ENCODE peak calls at places on chromosomes 7 and 10, in ten cellular contexts. S, R, Y, G, N, J, W, U, E and M are unnamed samples.
A peak's percentile ranks its signal among the peaks of the same experiment; 100 is the strongest.

GRCh38 chr10:116215651-116216050 is 57.4 kb downstream of the GFRA1 start:
- DNase-seq in S (no peak), Y (no peak), R (no peak), J (no peak), U (no peak), G (no peak), N (no peak), E (no peak), W (no peak), M (no peak)

GRCh38 chr7:155676052-155676451 is 31.6 kb downstream of the RBM33 start:
- DNase-seq in N (no peak), J (no peak), E (no peak), U (no peak), Y (no peak), R (no peak), S (no peak), G (no peak), W (no peak), M (no peak)

GRCh38 chr10:94630017-94630688 is 53.4 kb upstream of the CYP2C18 start:
- DNase-seq in S (peak; percentile 0), N (no peak), E (peak; percentile 38), G (no peak), R (no peak), J (peak; percentile 42), U (peak; percentile 0), W (no peak), Y (no peak), M (no peak)

GRCh38 chr10:131688304-131688703 is 212.5 kb upstream of the PPP2R2D start:
- DNase-seq in R (no peak), J (no peak), S (no peak), Y (no peak), N (no peak), W (no peak), U (no peak), G (no peak), E (no peak), M (no peak)

GRCh38 chr10:79181680-79182079 is 112.9 kb downstream of the ZMIZ1 start:
- DNase-seq in N (no peak), R (no peak), Y (peak; percentile 31), W (no peak), S (no peak), G (no peak), J (no peak), E (no peak), U (no peak), M (no peak)

GRCh38 chr7:84844771-84845170 is 342.1 kb downstream of the SEMA3D start:
- DNase-seq in N (no peak), G (no peak), W (no peak), U (no peak), S (no peak), J (no peak), R (no peak), Y (no peak), E (no peak), M (no peak)

GRCh38 chr10:101710793-101711192 is 15.8 kb upstream of the FBXW4 start:
- DNase-seq in S (no peak), E (no peak), W (no peak), Y (no peak), J (no peak), R (no peak), G (no peak), U (no peak), N (no peak), M (no peak)

GRCh38 chr7:4115941-4116610 is 566.0 kb upstream of the FOXK1 start:
- DNase-seq in S (no peak), E (no peak), J (no peak), N (no peak), W (no peak), U (no peak), G (no peak), R (no peak), Y (no peak), M (no peak)

GRCh38 chr7:43449577-43449976 is 133.3 kb upstream of the STK17A start:
- DNase-seq in U (no peak), W (no peak), N (no peak), G (no peak), S (no peak), J (no peak), R (no peak), Y (no peak), E (no peak), M (no peak)

GRCh38 chr7:14184292-14184864 is 194.9 kb upstream of the ETV1 start:
- DNase-seq in S (no peak), N (no peak), W (no peak), J (no peak), Y (no peak), U (no peak), R (no peak), E (no peak), G (no peak), M (no peak)

GRCh38 chr10:70786799-70787415 is 1.7 kb upstream of the TBATA start:
- DNase-seq in S (no peak), Y (no peak), R (peak; percentile 20), J (peak; percentile 70), E (no peak), U (no peak), N (no peak), G (no peak), W (no peak), M (peak; percentile 27)

GRCh38 chr7:158572000-158572828 is 15.4 kb downstream of the PTPRN2 start:
- DNase-seq in N (no peak), J (no peak), S (no peak), R (no peak), Y (no peak), U (no peak), W (no peak), E (peak; percentile 44), G (no peak), M (no peak)

GRCh38 chr7:117873056-117873932 is at the start of gene CTTNBP2:
- DNase-seq in S (peak; percentile 52), E (peak; percentile 60), J (peak; percentile 75), W (no peak), U (no peak), R (no peak), G (no peak), N (peak; percentile 43), Y (peak; percentile 57), M (no peak)

GRCh38 chr7:136714062-136714461 is 154.4 kb upstream of the CHRM2 start:
- DNase-seq in R (no peak), G (no peak), S (no peak), E (no peak), W (no peak), N (no peak), J (no peak), Y (no peak), U (no peak), M (no peak)

GRCh38 chr10:60807499-60807898 is 29.2 kb downstream of the CDK1 start:
- DNase-seq in S (no peak), U (no peak), E (no peak), G (no peak), J (no peak), Y (no peak), R (no peak), N (no peak), W (no peak), M (no peak)

GRCh38 chr10:35372329-35372728 is 36.0 kb downstream of the CCNY start:
- DNase-seq in N (no peak), S (no peak), J (peak; percentile 89), R (no peak), E (no peak), U (no peak), Y (peak; percentile 42), G (no peak), W (no peak), M (no peak)

GRCh38 chr7:7522421-7522820 is 13.3 kb downstream of the COL28A1 start:
- DNase-seq in W (no peak), U (no peak), R (no peak), G (no peak), N (no peak), Y (no peak), J (peak; percentile 24), E (no peak), S (no peak), M (no peak)

GRCh38 chr10:14296081-14296709 is 34.5 kb downstream of the FRMD4A start:
- DNase-seq in S (no peak), N (no peak), U (no peak), G (no peak), J (no peak), R (no peak), E (no peak), W (no peak), Y (no peak), M (no peak)

GRCh38 chr7:4738711-4739527 is 36.5 kb upstream of the AP5Z1 start:
- DNase-seq in G (no peak), U (no peak), W (no peak), E (no peak), R (peak; percentile 39), N (no peak), S (no peak), Y (no peak), J (peak; percentile 91), M (no peak)

GRCh38 chr10:71927669-71928592 is 36.3 kb upstream of the CHST3 start:
- DNase-seq in E (no peak), W (no peak), G (no peak), U (no peak), R (no peak), S (no peak), Y (no peak), J (peak; percentile 67), N (peak; percentile 23), M (no peak)

GRCh38 chr10:75234017-75234682 is 1.6 kb downstream of the COMTD1 start:
- DNase-seq in U (peak; percentile 71), N (peak; percentile 100), J (peak; percentile 96), G (peak; percentile 96), S (peak; percentile 23), E (peak; percentile 95), W (peak; percentile 89), R (peak; percentile 99), Y (peak; percentile 94), M (peak; percentile 96)

GRCh38 chr7:4856336-4857056 is 5.3 kb downstream of the PAPOLB start:
- DNase-seq in Y (no peak), W (no peak), N (no peak), S (no peak), U (no peak), E (no peak), G (no peak), R (no peak), J (no peak), M (no peak)

GRCh38 chr7:116524609-116525297 is at the start of gene CAV1:
- DNase-seq in W (no peak), G (no peak), R (peak; percentile 51), U (no peak), N (peak; percentile 67), E (peak; percentile 57), J (peak; percentile 98), Y (peak; percentile 91), S (peak; percentile 10), M (no peak)

GRCh38 chr7:116953372-116953726 is at the start of gene ST7:
- DNase-seq in W (peak; percentile 10), S (no peak), J (peak; percentile 93), U (peak; percentile 25), R (peak; percentile 64), Y (no peak), G (peak; percentile 34), E (peak; percentile 47), N (peak; percentile 66), M (no peak)

GRCh38 chr7:37481154-37481553 is 32.5 kb upstream of the ELMO1 start:
- DNase-seq in J (no peak), U (no peak), G (no peak), E (no peak), W (no peak), R (no peak), S (peak; percentile 41), N (no peak), Y (no peak), M (no peak)

GRCh38 chr7:76352193-76352592 is 6.6 kb downstream of the YWHAG start:
- DNase-seq in J (peak; percentile 70), W (no peak), N (no peak), Y (no peak), E (no peak), R (no peak), S (no peak), G (no peak), U (no peak), M (no peak)

GRCh38 chr10:113854757-113855626 is 531 bp downstream of the NHLRC2 start:
- DNase-seq in G (peak; percentile 17), E (peak; percentile 72), S (no peak), W (no peak), N (peak; percentile 46), R (peak; percentile 57), U (no peak), Y (peak; percentile 58), J (peak; percentile 79), M (no peak)

GRCh38 chr7:33193308-33193864 is 64.0 kb downstream of the BBS9 start:
- DNase-seq in J (no peak), E (no peak), N (no peak), G (no peak), U (no peak), S (no peak), R (no peak), Y (no peak), W (no peak), M (no peak)